ENCODE peak calls at places on chromosomes 7 and 10, in ten cellular contexts. One of them, this sample, is unnamed.

GRCh38 chr7:17930546-17930945 is 9.7 kb downstream of the SNX13 start:
- DNase-seq in AG09309: no peak
- DNase-seq in mammary epithelial cell: no peak
- DNase-seq in lower leg skin: no peak
- DNase-seq in fibroblast of pulmonary artery: no peak
- DNase-seq in fibroblast of lung: no peak
- DNase-seq in left ventricle myocardium inferior: no peak
- DNase-seq in astrocyte of the cerebellum: no peak
- DNase-seq in BE2C: no peak
- DNase-seq in SJSA1: no peak
- DNase-seq in this sample: no peak

GRCh38 chr10:121244791-121245190 is 353.5 kb downstream of the FGFR2 start:
- DNase-seq in AG09309: no peak
- DNase-seq in mammary epithelial cell: no peak
- DNase-seq in lower leg skin: no peak
- DNase-seq in fibroblast of pulmonary artery: no peak
- DNase-seq in fibroblast of lung: no peak
- DNase-seq in left ventricle myocardium inferior: no peak
- DNase-seq in astrocyte of the cerebellum: peak
- DNase-seq in BE2C: no peak
- DNase-seq in SJSA1: peak
- DNase-seq in this sample: peak

GRCh38 chr7:97026705-97027426 is 2.2 kb upstream of the DLX5 start:
- DNase-seq in AG09309: no peak
- DNase-seq in mammary epithelial cell: no peak
- DNase-seq in lower leg skin: no peak
- DNase-seq in fibroblast of pulmonary artery: no peak
- DNase-seq in fibroblast of lung: no peak
- DNase-seq in left ventricle myocardium inferior: no peak
- DNase-seq in astrocyte of the cerebellum: no peak
- DNase-seq in BE2C: no peak
- DNase-seq in SJSA1: no peak
- DNase-seq in this sample: no peak

GRCh38 chr7:127253289-127254162 is 785 bp upstream of the GRM8 start:
- DNase-seq in AG09309: no peak
- DNase-seq in mammary epithelial cell: peak
- DNase-seq in lower leg skin: peak
- DNase-seq in fibroblast of pulmonary artery: peak
- DNase-seq in fibroblast of lung: peak
- DNase-seq in left ventricle myocardium inferior: peak
- DNase-seq in astrocyte of the cerebellum: peak
- DNase-seq in BE2C: peak
- DNase-seq in SJSA1: peak
- DNase-seq in this sample: peak

GRCh38 chr10:35409094-35409582 is 72.8 kb downstream of the CCNY start:
- DNase-seq in AG09309: peak
- DNase-seq in mammary epithelial cell: peak
- DNase-seq in lower leg skin: no peak
- DNase-seq in fibroblast of pulmonary artery: peak
- DNase-seq in fibroblast of lung: peak
- DNase-seq in left ventricle myocardium inferior: no peak
- DNase-seq in astrocyte of the cerebellum: no peak
- DNase-seq in BE2C: peak
- DNase-seq in SJSA1: no peak
- DNase-seq in this sample: peak

GRCh38 chr10:5606321-5606720 is 60.1 kb downstream of the ASB13 start:
- DNase-seq in AG09309: no peak
- DNase-seq in mammary epithelial cell: no peak
- DNase-seq in lower leg skin: no peak
- DNase-seq in fibroblast of pulmonary artery: no peak
- DNase-seq in fibroblast of lung: no peak
- DNase-seq in left ventricle myocardium inferior: no peak
- DNase-seq in astrocyte of the cerebellum: no peak
- DNase-seq in BE2C: no peak
- DNase-seq in SJSA1: no peak
- DNase-seq in this sample: no peak

GRCh38 chr10:132609211-132609610 is 71.6 kb downstream of the INPP5A start:
- DNase-seq in AG09309: no peak
- DNase-seq in mammary epithelial cell: no peak
- DNase-seq in lower leg skin: no peak
- DNase-seq in fibroblast of pulmonary artery: no peak
- DNase-seq in fibroblast of lung: no peak
- DNase-seq in left ventricle myocardium inferior: no peak
- DNase-seq in astrocyte of the cerebellum: no peak
- DNase-seq in BE2C: no peak
- DNase-seq in SJSA1: no peak
- DNase-seq in this sample: no peak

GRCh38 chr10:43962346-43963191 is 313.9 kb upstream of the ZNF32 start:
- DNase-seq in AG09309: no peak
- DNase-seq in mammary epithelial cell: no peak
- DNase-seq in lower leg skin: no peak
- DNase-seq in fibroblast of pulmonary artery: peak
- DNase-seq in fibroblast of lung: peak
- DNase-seq in left ventricle myocardium inferior: no peak
- DNase-seq in astrocyte of the cerebellum: peak
- DNase-seq in BE2C: no peak
- DNase-seq in SJSA1: peak
- DNase-seq in this sample: no peak

GRCh38 chr10:96075977-96076376 is 32.6 kb downstream of the CCNJ start:
- DNase-seq in AG09309: no peak
- DNase-seq in mammary epithelial cell: no peak
- DNase-seq in lower leg skin: no peak
- DNase-seq in fibroblast of pulmonary artery: no peak
- DNase-seq in fibroblast of lung: no peak
- DNase-seq in left ventricle myocardium inferior: no peak
- DNase-seq in astrocyte of the cerebellum: no peak
- DNase-seq in BE2C: no peak
- DNase-seq in SJSA1: no peak
- DNase-seq in this sample: no peak

GRCh38 chr10:59793924-59794323 is 40.7 kb upstream of the MRLN start:
- DNase-seq in AG09309: no peak
- DNase-seq in mammary epithelial cell: no peak
- DNase-seq in lower leg skin: no peak
- DNase-seq in fibroblast of pulmonary artery: peak
- DNase-seq in fibroblast of lung: no peak
- DNase-seq in left ventricle myocardium inferior: no peak
- DNase-seq in astrocyte of the cerebellum: peak
- DNase-seq in BE2C: no peak
- DNase-seq in SJSA1: no peak
- DNase-seq in this sample: no peak

GRCh38 chr10:42593284-42593683 is 45.1 kb downstream of the ZNF33B start:
- DNase-seq in AG09309: no peak
- DNase-seq in mammary epithelial cell: no peak
- DNase-seq in lower leg skin: no peak
- DNase-seq in fibroblast of pulmonary artery: no peak
- DNase-seq in fibroblast of lung: peak
- DNase-seq in left ventricle myocardium inferior: no peak
- DNase-seq in astrocyte of the cerebellum: no peak
- DNase-seq in BE2C: no peak
- DNase-seq in SJSA1: no peak
- DNase-seq in this sample: no peak

GRCh38 chr10:91901784-91902677 is 7.3 kb downstream of the FGFBP3 start:
- DNase-seq in AG09309: peak
- DNase-seq in mammary epithelial cell: peak
- DNase-seq in lower leg skin: peak
- DNase-seq in fibroblast of pulmonary artery: peak
- DNase-seq in fibroblast of lung: peak
- DNase-seq in left ventricle myocardium inferior: no peak
- DNase-seq in astrocyte of the cerebellum: peak
- DNase-seq in BE2C: no peak
- DNase-seq in SJSA1: peak
- DNase-seq in this sample: peak

GRCh38 chr10:103554488-103555320 is 61.2 kb downstream of the NEURL1 start:
- DNase-seq in AG09309: peak
- DNase-seq in mammary epithelial cell: peak
- DNase-seq in lower leg skin: no peak
- DNase-seq in fibroblast of pulmonary artery: peak
- DNase-seq in fibroblast of lung: peak
- DNase-seq in left ventricle myocardium inferior: peak
- DNase-seq in astrocyte of the cerebellum: no peak
- DNase-seq in BE2C: peak
- DNase-seq in SJSA1: peak
- DNase-seq in this sample: no peak
- H3K4me3 ChIP-seq in AG09309: peak
- H3K4me3 ChIP-seq in mammary epithelial cell: peak
- H3K4me3 ChIP-seq in lower leg skin: no peak
- H3K4me3 ChIP-seq in fibroblast of pulmonary artery: peak
- H3K4me3 ChIP-seq in fibroblast of lung: no peak
- H3K4me3 ChIP-seq in left ventricle myocardium inferior: peak
- H3K4me3 ChIP-seq in astrocyte of the cerebellum: peak
- H3K4me3 ChIP-seq in BE2C: peak
- H3K4me3 ChIP-seq in SJSA1: peak
- H3K4me3 ChIP-seq in this sample: no peak

GRCh38 chr10:50416181-50416824 is 165.0 kb upstream of the ASAH2 start:
- DNase-seq in AG09309: no peak
- DNase-seq in mammary epithelial cell: no peak
- DNase-seq in lower leg skin: no peak
- DNase-seq in fibroblast of pulmonary artery: peak
- DNase-seq in fibroblast of lung: no peak
- DNase-seq in left ventricle myocardium inferior: no peak
- DNase-seq in astrocyte of the cerebellum: no peak
- DNase-seq in BE2C: no peak
- DNase-seq in SJSA1: no peak
- DNase-seq in this sample: no peak

GRCh38 chr10:50417486-50417905 is 166.2 kb upstream of the ASAH2 start:
- DNase-seq in AG09309: no peak
- DNase-seq in mammary epithelial cell: no peak
- DNase-seq in lower leg skin: peak
- DNase-seq in fibroblast of pulmonary artery: peak
- DNase-seq in fibroblast of lung: no peak
- DNase-seq in left ventricle myocardium inferior: no peak
- DNase-seq in astrocyte of the cerebellum: no peak
- DNase-seq in BE2C: no peak
- DNase-seq in SJSA1: no peak
- DNase-seq in this sample: no peak

GRCh38 chr10:50417906-50418697 is 166.8 kb upstream of the ASAH2 start:
- DNase-seq in AG09309: peak
- DNase-seq in mammary epithelial cell: peak
- DNase-seq in lower leg skin: peak
- DNase-seq in fibroblast of pulmonary artery: peak
- DNase-seq in fibroblast of lung: peak
- DNase-seq in left ventricle myocardium inferior: peak
- DNase-seq in astrocyte of the cerebellum: peak
- DNase-seq in BE2C: peak
- DNase-seq in SJSA1: peak
- DNase-seq in this sample: no peak

GRCh38 chr10:50415292-50415691 is 164.0 kb upstream of the ASAH2 start:
- DNase-seq in AG09309: no peak
- DNase-seq in mammary epithelial cell: no peak
- DNase-seq in lower leg skin: no peak
- DNase-seq in fibroblast of pulmonary artery: no peak
- DNase-seq in fibroblast of lung: no peak
- DNase-seq in left ventricle myocardium inferior: no peak
- DNase-seq in astrocyte of the cerebellum: no peak
- DNase-seq in BE2C: no peak
- DNase-seq in SJSA1: no peak
- DNase-seq in this sample: no peak

GRCh38 chr10:50416885-50417284 is 165.6 kb upstream of the ASAH2 start:
- DNase-seq in AG09309: no peak
- DNase-seq in mammary epithelial cell: no peak
- DNase-seq in lower leg skin: no peak
- DNase-seq in fibroblast of pulmonary artery: no peak
- DNase-seq in fibroblast of lung: no peak
- DNase-seq in left ventricle myocardium inferior: no peak
- DNase-seq in astrocyte of the cerebellum: no peak
- DNase-seq in BE2C: no peak
- DNase-seq in SJSA1: no peak
- DNase-seq in this sample: no peak
- H3K4me3 ChIP-seq in AG09309: peak
- H3K4me3 ChIP-seq in mammary epithelial cell: no peak
- H3K4me3 ChIP-seq in lower leg skin: no peak
- H3K4me3 ChIP-seq in fibroblast of pulmonary artery: peak
- H3K4me3 ChIP-seq in fibroblast of lung: peak
- H3K4me3 ChIP-seq in left ventricle myocardium inferior: peak
- H3K4me3 ChIP-seq in astrocyte of the cerebellum: no peak
- H3K4me3 ChIP-seq in BE2C: no peak
- H3K4me3 ChIP-seq in SJSA1: peak
- H3K4me3 ChIP-seq in this sample: no peak

DNA sequence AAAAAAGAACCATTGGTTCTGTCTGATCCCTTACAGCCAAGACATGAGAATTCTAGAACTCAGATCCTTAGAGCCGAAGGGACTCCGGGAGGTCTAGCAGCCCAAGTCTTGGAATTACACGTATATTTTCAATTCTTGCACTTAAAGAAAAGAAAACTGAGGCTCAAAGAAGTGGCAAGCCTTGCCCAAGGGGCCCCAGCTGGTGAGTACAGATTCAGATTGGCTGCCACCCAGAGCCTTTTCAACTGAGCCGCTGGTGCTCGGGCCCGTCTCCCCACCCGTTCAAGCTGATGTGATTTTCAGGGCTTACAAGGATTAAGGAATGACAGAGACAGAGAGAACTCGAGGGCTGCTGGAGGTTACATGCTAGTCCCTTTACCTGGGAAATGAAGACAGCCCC is 117.9 kb downstream of the ABLIM1 start:
- DNase-seq in AG09309: no peak
- DNase-seq in mammary epithelial cell: no peak
- DNase-seq in lower leg skin: no peak
- DNase-seq in fibroblast of pulmonary artery: no peak
- DNase-seq in fibroblast of lung: no peak
- DNase-seq in left ventricle myocardium inferior: no peak
- DNase-seq in astrocyte of the cerebellum: no peak
- DNase-seq in BE2C: no peak
- DNase-seq in SJSA1: no peak
- DNase-seq in this sample: no peak
- H3K4me3 ChIP-seq in AG09309: no peak
- H3K4me3 ChIP-seq in mammary epithelial cell: no peak
- H3K4me3 ChIP-seq in lower leg skin: no peak
- H3K4me3 ChIP-seq in fibroblast of pulmonary artery: no peak
- H3K4me3 ChIP-seq in fibroblast of lung: no peak
- H3K4me3 ChIP-seq in left ventricle myocardium inferior: no peak
- H3K4me3 ChIP-seq in astrocyte of the cerebellum: no peak
- H3K4me3 ChIP-seq in BE2C: no peak
- H3K4me3 ChIP-seq in SJSA1: no peak
- H3K4me3 ChIP-seq in this sample: no peak

DNA sequence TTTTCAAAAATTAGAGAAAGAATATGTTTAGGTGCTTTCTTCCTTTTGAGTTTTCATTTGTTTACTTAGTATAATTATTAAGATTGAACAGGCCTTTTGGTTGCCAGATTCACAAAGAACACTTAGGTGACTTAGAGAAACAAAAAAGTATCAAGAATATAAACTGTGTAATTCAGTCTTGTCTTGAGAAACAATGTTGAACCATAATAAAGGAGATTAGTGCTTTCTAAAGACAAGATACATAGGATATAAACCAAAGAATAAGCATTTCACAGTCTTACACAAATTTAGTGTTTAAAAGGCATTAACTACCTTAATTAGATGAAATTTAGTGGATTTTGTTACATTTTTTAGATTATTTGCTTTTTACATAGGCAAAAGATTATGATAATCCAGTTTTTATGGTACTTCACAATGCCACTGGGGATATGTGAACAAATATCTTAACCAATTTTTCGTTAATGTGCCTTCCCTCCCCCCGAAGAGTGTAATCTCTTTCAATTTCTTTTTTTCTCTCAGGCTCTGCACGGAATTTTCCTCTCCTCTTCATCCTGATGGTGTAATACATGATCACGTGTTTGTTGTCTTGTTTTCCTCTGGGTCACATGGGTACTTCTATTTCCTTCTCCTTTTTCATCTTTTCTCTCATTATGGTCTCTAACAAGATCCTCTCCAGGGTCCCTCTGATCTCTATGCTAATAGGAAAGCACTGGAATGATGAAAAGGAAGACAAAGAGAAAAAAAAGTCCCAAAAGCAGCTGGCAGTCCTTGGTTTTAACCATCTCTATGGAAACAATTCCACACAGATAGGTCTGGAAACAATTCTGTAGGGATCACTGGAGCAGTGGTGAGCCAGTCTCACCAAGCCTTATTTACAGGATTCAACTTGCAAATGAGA is 3.7 kb upstream of the HNRNPH3 start:
- DNase-seq in AG09309: peak
- DNase-seq in mammary epithelial cell: peak
- DNase-seq in lower leg skin: peak
- DNase-seq in fibroblast of pulmonary artery: peak
- DNase-seq in fibroblast of lung: peak
- DNase-seq in left ventricle myocardium inferior: no peak
- DNase-seq in astrocyte of the cerebellum: peak
- DNase-seq in BE2C: peak
- DNase-seq in SJSA1: no peak
- DNase-seq in this sample: no peak
- H3K4me3 ChIP-seq in AG09309: no peak
- H3K4me3 ChIP-seq in mammary epithelial cell: no peak
- H3K4me3 ChIP-seq in lower leg skin: no peak
- H3K4me3 ChIP-seq in fibroblast of pulmonary artery: peak
- H3K4me3 ChIP-seq in fibroblast of lung: peak
- H3K4me3 ChIP-seq in left ventricle myocardium inferior: peak
- H3K4me3 ChIP-seq in astrocyte of the cerebellum: no peak
- H3K4me3 ChIP-seq in BE2C: peak
- H3K4me3 ChIP-seq in SJSA1: no peak
- H3K4me3 ChIP-seq in this sample: no peak

This sample was measured in Jurkat, Clone E6-1.